ENCODE peak calls at places on chromosomes 11 and 22, in nine cellular contexts. O is CD4-positive, alpha-beta T cell; Z is cardiac muscle cell; C is NCI-H1092 treated with DMSO at 0.1 percent for 48 hours; A is bronchial epithelial cell; D is A549; T is mucosa of gallbladder; I is frontal cortex; G is activated naive CD4-positive, alpha-beta T cell. H is an unnamed sample.

GRCh38 chr11:2540521-2541320 is 95.9 kb downstream of the KCNQ1 start:
- DNase-seq in O (no peak), Z (no peak), C (no peak), A (no peak), D (no peak), T (no peak), I (no peak), G (no peak), H (peak)

GRCh38 chr11:92920295-92920694 is 49.2 kb upstream of the MTNR1B start:
- DNase-seq in O (no peak), Z (no peak), C (peak), A (no peak), D (no peak), T (no peak), I (no peak), G (no peak), H (no peak)

GRCh38 chr11:76822406-76822805 is 38.3 kb upstream of the ACER3 start:
- DNase-seq in O (no peak), Z (no peak), C (no peak), A (no peak), D (no peak), T (no peak), I (no peak), G (no peak), H (no peak)

GRCh38 chr11:76513654-76514034 is 68.8 kb downstream of the EMSY start:
- DNase-seq in O (no peak), Z (no peak), C (no peak), A (no peak), D (no peak), T (no peak), I (no peak), G (no peak), H (no peak)

GRCh38 chr11:65210748-65211147 is 29.0 kb downstream of the CAPN1 start:
- DNase-seq in O (no peak), Z (no peak), C (no peak), A (no peak), D (no peak), T (no peak), I (no peak), G (no peak), H (no peak)

GRCh38 chr11:1101318-1102089 is 26.8 kb downstream of the MUC2 start:
- DNase-seq in O (no peak), Z (no peak), C (no peak), A (no peak), D (no peak), T (no peak), I (no peak), G (no peak), H (peak)

GRCh38 chr11:17645190-17645970 is 74.0 kb upstream of the MYOD1 start:
- DNase-seq in O (no peak), Z (no peak), C (no peak), A (no peak), D (no peak), T (no peak), I (no peak), G (no peak), H (no peak)

GRCh38 chr11:95147364-95147905 is 57.8 kb downstream of the ENDOD1 start:
- DNase-seq in O (no peak), Z (no peak), C (no peak), A (peak), D (peak), T (peak), I (no peak), G (no peak), H (no peak)

GRCh38 chr22:41181349-41182241 is 23.5 kb upstream of the L3MBTL2 start:
- DNase-seq in O (no peak), Z (no peak), C (no peak), A (peak), D (no peak), T (no peak), I (no peak), G (no peak), H (no peak)

GRCh38 chr11:27933992-27934829 is 173.7 kb downstream of the KIF18A start:
- DNase-seq in O (no peak), Z (no peak), C (no peak), A (peak), D (peak), T (no peak), I (no peak), G (no peak), H (no peak)

GRCh38 chr11:2293396-2294339 is 8.1 kb downstream of the C11orf21 start:
- DNase-seq in O (no peak), Z (no peak), C (no peak), A (no peak), D (no peak), T (peak), I (no peak), G (no peak), H (no peak)

GRCh38 chr11:35588627-35589026 is 29.6 kb upstream of the FJX1 start:
- DNase-seq in O (no peak), Z (no peak), C (no peak), A (peak), D (no peak), T (no peak), I (no peak), G (no peak), H (no peak)

GRCh38 chr22:22756109-22756508 is 111.7 kb downstream of the GGTLC2 start:
- DNase-seq in O (no peak), Z (no peak), C (no peak), A (no peak), D (no peak), T (peak), I (no peak), G (no peak), H (no peak)

GRCh38 chr11:128929468-128929867 is 13.2 kb downstream of the TP53AIP1 start:
- DNase-seq in O (no peak), Z (no peak), C (no peak), A (no peak), D (no peak), T (no peak), I (no peak), G (no peak), H (peak)

GRCh38 chr11:100297516-100297915 is 389.6 kb upstream of the ARHGAP42 start:
- DNase-seq in O (no peak), Z (no peak), C (no peak), A (peak), D (no peak), T (no peak), I (no peak), G (no peak), H (no peak)

GRCh38 chr11:65206901-65207300 is 25.2 kb downstream of the CAPN1 start:
- DNase-seq in O (no peak), Z (no peak), C (no peak), A (no peak), D (no peak), T (no peak), I (no peak), G (no peak), H (no peak)

GRCh38 chr11:45098929-45099328 is 47.5 kb upstream of the PRDM11 start:
- DNase-seq in O (no peak), Z (no peak), C (peak), A (no peak), D (no peak), T (peak), I (no peak), G (no peak), H (no peak)

GRCh38 chr11:6703247-6704063 is 20.3 kb upstream of the MRPL17 start:
- DNase-seq in O (no peak), Z (peak), C (peak), A (peak), D (peak), T (peak), I (peak), G (no peak), H (no peak)

GRCh38 chr22:48630444-48630777 is 1197.3 kb downstream of the BRD1 start:
- DNase-seq in O (no peak), Z (no peak), C (no peak), A (no peak), D (no peak), T (no peak), I (no peak), G (no peak), H (no peak)

GRCh38 chr11:9004310-9004945 is 627 bp upstream of the NRIP3 start:
- DNase-seq in O (no peak), Z (peak), C (peak), A (no peak), D (no peak), T (no peak), I (no peak), G (no peak), H (peak)

H was measured in spleen.